ENCODE peak calls at places on chromosome 3, in seven cellular contexts. B is AG04449, H is stomach, U is BJ, K is OCI-LY7, G is upper lobe of right lung, P is lower leg skin. Y is an unnamed sample.

GRCh38 chr3:24202071-24202470 is 257.0 kb downstream of the NR1D2 start:
- DNase-seq in B (no peak), H (no peak), U (peak), K (no peak), G (no peak), P (no peak), Y (no peak)

GRCh38 chr3:179811321-179812095 is 158.7 kb downstream of the USP13 start:
- DNase-seq in B (peak), H (peak), U (peak), K (peak), G (no peak), P (no peak), Y (peak)

GRCh38 chr3:123194552-123194951 is 7.2 kb upstream of the SEC22A start:
- DNase-seq in B (no peak), H (peak), U (no peak), K (no peak), G (peak), P (no peak), Y (no peak)

GRCh38 chr3:196774845-196775422 is 35.3 kb downstream of the PAK2 start:
- DNase-seq in B (no peak), H (no peak), U (peak), K (no peak), G (no peak), P (no peak), Y (no peak)

GRCh38 chr3:49456417-49456816 is 13.7 kb upstream of the DAG1 start:
- DNase-seq in B (no peak), H (no peak), U (no peak), K (no peak), G (no peak), P (no peak), Y (no peak)

GRCh38 chr3:57194641-57195040 is 5.1 kb downstream of the HESX1 start:
- DNase-seq in B (no peak), H (no peak), U (no peak), K (no peak), G (no peak), P (no peak), Y (no peak)

GRCh38 chr3:70822777-70823176 is 510.3 kb upstream of the MDFIC2 start:
- DNase-seq in B (no peak), H (no peak), U (no peak), K (no peak), G (no peak), P (no peak), Y (no peak)

GRCh38 chr3:50236484-50237132 is 604 bp downstream of the GNAI2 start:
- DNase-seq in B (no peak), H (no peak), U (no peak), K (no peak), G (no peak), P (no peak), Y (no peak)

GRCh38 chr3:37466660-37467359 is 292.4 kb upstream of the LRRFIP2 start:
- DNase-seq in B (no peak), H (no peak), U (no peak), K (no peak), G (no peak), P (no peak), Y (no peak)

GRCh38 chr3:9808345-9809037 is 1.6 kb upstream of the TTLL3 start:
- DNase-seq in B (no peak), H (no peak), U (no peak), K (peak), G (no peak), P (no peak), Y (no peak)

GRCh38 chr3:13934813-13935212 is 54.9 kb upstream of the WNT7A start:
- DNase-seq in B (no peak), H (no peak), U (no peak), K (no peak), G (no peak), P (no peak), Y (no peak)

GRCh38 chr3:48623851-48624547 is 2.4 kb upstream of the TMEM89 start:
- DNase-seq in B (no peak), H (peak), U (no peak), K (peak), G (no peak), P (no peak), Y (peak)

GRCh38 chr3:51953445-51953844 is 1.7 kb upstream of the GPR62 start:
- DNase-seq in B (peak), H (no peak), U (no peak), K (no peak), G (no peak), P (no peak), Y (no peak)

GRCh38 chr3:52218953-52219650 is 6.3 kb downstream of the TLR9 start:
- DNase-seq in B (no peak), H (peak), U (no peak), K (no peak), G (peak), P (no peak), Y (peak)

GRCh38 chr3:16400143-16400935 is 113.2 kb downstream of the RFTN1 start:
- DNase-seq in B (no peak), H (no peak), U (no peak), K (no peak), G (no peak), P (no peak), Y (no peak)

GRCh38 chr3:53815067-53815466 is 31.2 kb downstream of the CHDH start:
- DNase-seq in B (no peak), H (no peak), U (no peak), K (no peak), G (no peak), P (peak), Y (no peak)

GRCh38 chr3:129286081-129286480 is 7.4 kb downstream of the HMCES start:
- DNase-seq in B (peak), H (no peak), U (no peak), K (no peak), G (no peak), P (no peak), Y (no peak)

GRCh38 chr3:149016669-149017541 is 25.6 kb downstream of the GYG1 start:
- DNase-seq in B (peak), H (no peak), U (peak), K (no peak), G (no peak), P (no peak), Y (no peak)

GRCh38 chr3:169964176-169964575 is 2.4 kb upstream of the SEC62 start:
- DNase-seq in B (no peak), H (peak), U (no peak), K (no peak), G (no peak), P (no peak), Y (no peak)

GRCh38 chr3:4029135-4029534 is 229.9 kb downstream of the LRRN1 start:
- DNase-seq in B (no peak), H (no peak), U (no peak), K (no peak), G (no peak), P (no peak), Y (no peak)

GRCh38 chr3:132773071-132773619 is 50.9 kb upstream of the NPHP3 start:
- DNase-seq in B (no peak), H (no peak), U (no peak), K (no peak), G (no peak), P (no peak), Y (no peak)

GRCh38 chr3:16728762-16729745 is 123.8 kb upstream of the DAZL start:
- DNase-seq in B (peak), H (no peak), U (peak), K (no peak), G (no peak), P (no peak), Y (no peak)

GRCh38 chr3:140360332-140360731 is 317.5 kb upstream of the TRIM42 start:
- DNase-seq in B (no peak), H (no peak), U (no peak), K (no peak), G (no peak), P (no peak), Y (no peak)

GRCh38 chr3:101288294-101288693 is 32.1 kb downstream of the IMPG2 start:
- DNase-seq in B (no peak), H (no peak), U (no peak), K (no peak), G (no peak), P (no peak), Y (no peak)

GRCh38 chr3:25582242-25582641 is 82.5 kb downstream of the TOP2B start:
- DNase-seq in B (peak), H (no peak), U (no peak), K (no peak), G (no peak), P (no peak), Y (no peak)

GRCh38 chr3:18732474-18732873 is 307.3 kb upstream of the SATB1 start:
- DNase-seq in B (no peak), H (no peak), U (no peak), K (no peak), G (no peak), P (no peak), Y (no peak)

GRCh38 chr3:133488785-133489367 is 84.6 kb upstream of the CDV3 start:
- DNase-seq in B (peak), H (no peak), U (peak), K (peak), G (no peak), P (no peak), Y (peak)

GRCh38 chr3:146274833-146275232 is 23.9 kb upstream of the PLSCR4 start:
- DNase-seq in B (peak), H (no peak), U (peak), K (no peak), G (no peak), P (no peak), Y (no peak)

GRCh38 chr3:128624526-128625138 is 26.0 kb downstream of the RPN1 start:
- DNase-seq in B (no peak), H (no peak), U (no peak), K (no peak), G (no peak), P (no peak), Y (no peak)

GRCh38 chr3:142981108-142981507 is 17.6 kb upstream of the PAQR9 start:
- DNase-seq in B (no peak), H (no peak), U (no peak), K (no peak), G (no peak), P (no peak), Y (no peak)

GRCh38 chr3:66236281-66236680 is 15.5 kb downstream of the SLC25A26 start:
- DNase-seq in B (no peak), H (no peak), U (no peak), K (peak), G (no peak), P (no peak), Y (no peak)

GRCh38 chr3:172449468-172450149 is 1.4 kb upstream of the GHSR start:
- DNase-seq in B (no peak), H (no peak), U (no peak), K (no peak), G (no peak), P (no peak), Y (no peak)

DNA sequence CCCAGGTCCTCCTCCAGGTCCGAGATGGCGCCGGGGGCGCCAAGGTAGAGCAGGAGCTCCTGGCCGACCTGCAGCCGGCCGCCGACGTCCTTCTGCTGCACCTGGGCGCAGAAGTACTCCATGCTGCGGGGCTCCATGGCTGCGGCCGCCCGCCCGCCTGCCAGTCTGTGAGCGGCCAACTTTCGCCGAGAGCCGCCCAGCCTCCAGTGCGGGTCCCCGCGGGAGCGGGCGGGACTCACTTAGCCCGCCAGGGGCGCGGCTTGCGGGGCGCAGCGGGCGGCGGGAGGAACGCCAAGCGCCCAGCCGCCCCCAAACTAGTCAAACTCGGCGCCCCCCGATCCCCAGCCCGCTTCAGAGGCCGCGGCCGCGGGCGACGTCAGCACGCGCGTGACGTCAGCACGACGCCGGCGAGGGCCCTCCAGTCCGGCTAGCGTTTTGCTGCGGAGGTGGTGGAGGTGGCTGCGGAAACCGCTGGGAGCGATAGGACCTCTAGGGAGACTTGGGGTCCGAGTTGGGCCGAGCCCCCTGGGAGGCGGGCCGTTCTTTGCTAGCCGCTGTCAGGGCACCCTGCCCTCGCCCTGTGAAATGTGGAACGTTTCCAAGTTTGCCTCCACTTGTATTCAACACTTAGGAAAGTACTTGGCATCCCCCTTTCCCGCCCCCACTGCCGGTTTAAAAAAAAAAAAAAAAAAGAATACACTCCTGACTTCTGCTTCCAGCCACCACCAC is at the start of gene CLASP2:
- DNase-seq in B (no peak), H (peak), U (no peak), K (peak), G (peak), P (peak), Y (peak)
- TF ChIP-seq CTCF in B (no peak), H (no peak), U (no peak), K (no peak), G (no peak), P (no peak), Y (no peak)

DNA sequence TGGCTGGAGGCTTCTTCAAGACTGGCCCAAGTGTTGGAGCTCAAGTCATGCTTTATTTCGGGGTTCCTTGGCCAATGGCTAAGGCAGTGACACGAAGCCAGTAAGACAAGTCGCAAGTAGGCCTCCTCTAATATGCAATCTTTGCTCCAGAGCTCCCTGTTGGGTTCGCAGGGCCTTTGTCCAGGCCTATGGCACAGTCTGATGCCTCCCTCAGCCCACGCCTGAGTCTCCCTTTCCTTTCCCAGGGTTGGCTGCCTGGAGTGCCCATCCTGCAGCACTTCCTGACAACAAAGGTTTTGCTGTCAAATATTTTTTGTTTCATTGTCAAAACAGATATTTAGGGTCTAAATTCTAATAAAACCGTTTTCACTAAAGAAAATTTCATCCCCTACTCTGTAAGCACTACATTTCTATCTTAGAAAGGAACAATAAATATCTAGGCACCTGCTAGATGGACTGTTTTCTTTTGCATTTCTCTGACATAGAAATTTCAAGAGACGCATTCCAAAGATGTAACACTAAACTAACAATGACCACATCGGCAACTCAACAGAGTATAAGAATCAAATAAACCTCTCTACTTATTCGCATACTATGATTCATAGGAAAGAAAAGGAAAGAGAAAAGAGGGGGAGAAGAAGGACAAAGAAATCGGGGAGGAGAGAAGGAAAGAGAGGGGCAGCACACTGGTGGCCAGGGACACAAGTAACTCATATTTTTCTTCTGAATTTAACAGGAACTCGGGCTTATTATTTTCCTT is 393.1 kb upstream of the ATP11B start:
- DNase-seq in B (no peak), H (no peak), U (no peak), K (no peak), G (no peak), P (no peak), Y (no peak)
- H3K4me3 ChIP-seq in B (no peak), H (no peak), U (no peak), K (no peak), G (no peak), P (no peak), Y (no peak)

DNA sequence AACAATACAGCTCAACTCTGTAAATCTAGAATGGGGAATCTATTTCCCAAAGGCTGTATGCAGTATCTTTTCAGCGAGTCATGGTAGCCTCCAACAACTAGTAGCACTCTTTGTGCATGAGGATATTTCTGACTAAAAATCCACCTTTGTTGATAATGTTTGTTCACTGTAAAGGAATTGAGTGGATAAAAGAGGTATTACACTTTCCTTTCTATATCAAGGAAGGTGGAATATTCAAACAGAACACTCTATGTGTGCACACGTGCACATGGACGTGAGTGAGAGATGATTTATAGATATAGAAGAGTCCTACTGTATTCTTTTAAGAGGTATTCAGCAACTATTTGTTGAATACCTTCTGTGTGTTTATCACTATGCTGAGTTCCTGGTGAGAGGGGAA is 68.2 kb downstream of the CMSS1 start:
- DNase-seq in B (no peak), H (no peak), U (no peak), K (no peak), G (no peak), P (no peak), Y (no peak)
- TF ChIP-seq CTCF in B (no peak), H (no peak), U (no peak), K (no peak), G (no peak), P (no peak), Y (no peak)

GRCh38 chr3:147390589-147391569 is 15.5 kb downstream of the ZIC4 start:
- DNase-seq in B (no peak), H (no peak), U (no peak), K (no peak), G (no peak), P (peak), Y (no peak)
- H3K4me3 ChIP-seq in B (peak), H (no peak), U (no peak), K (no peak), G (no peak), P (no peak), Y (no peak)

GRCh38 chr3:108381531-108381930 is 85.2 kb downstream of the HHLA2 start:
- DNase-seq in B (no peak), H (no peak), U (no peak), K (no peak), G (no peak), P (no peak), Y (no peak)
- TF ChIP-seq CTCF in B (no peak), H (no peak), U (no peak), K (no peak), G (no peak), P (no peak), Y (no peak)

DNA sequence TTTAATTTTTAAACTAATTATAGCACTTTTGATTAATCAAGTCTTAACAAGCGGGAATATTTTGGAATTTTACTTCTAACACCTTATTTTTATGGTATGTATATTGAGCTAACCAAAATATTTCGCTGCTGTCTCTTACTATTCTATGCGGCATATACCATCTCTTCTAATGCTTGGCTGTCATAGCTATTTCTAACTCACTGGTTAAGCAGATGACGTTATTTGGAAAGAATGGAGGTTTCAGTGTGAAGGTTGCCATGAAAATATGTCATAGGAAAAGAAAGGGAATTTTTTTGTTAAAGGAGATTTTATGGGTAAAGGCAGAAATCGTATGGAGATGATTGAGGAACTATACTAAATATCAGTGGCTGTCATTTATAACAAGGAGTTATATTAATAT is 644.3 kb downstream of the RBMS3 start:
- DNase-seq in B (no peak), H (no peak), U (no peak), K (no peak), G (no peak), P (no peak), Y (no peak)
- H3K4me3 ChIP-seq in B (no peak), H (no peak), U (no peak), K (no peak), G (no peak), P (no peak), Y (no peak)